ENCODE peak calls at places on chromosomes 7 and 10, in five cellular contexts. One of them, this sample, is unnamed.
A peak's percentile ranks its signal among the peaks of the same experiment; 100 is the strongest.

GRCh38 chr10:70985824-70986336 is 97.5 kb upstream of the PCBD1 start:
- DNase-seq in prostate gland: peak; percentile 17
- DNase-seq in AG20443: no peak
- DNase-seq in ureter: peak; percentile 74
- DNase-seq in heart left ventricle: peak; percentile 19
- DNase-seq in this sample: no peak

GRCh38 chr7:138871065-138871464 is 73.1 kb upstream of the ATP6V0A4 start:
- DNase-seq in prostate gland: no peak
- DNase-seq in AG20443: no peak
- DNase-seq in ureter: no peak
- DNase-seq in heart left ventricle: no peak
- DNase-seq in this sample: no peak

GRCh38 chr10:91756286-91756685 is 41.9 kb upstream of the TNKS2 start:
- DNase-seq in prostate gland: no peak
- DNase-seq in AG20443: no peak
- DNase-seq in ureter: no peak
- DNase-seq in heart left ventricle: no peak
- DNase-seq in this sample: no peak

GRCh38 chr10:77416327-77417135 is 221.1 kb downstream of the KCNMA1 start:
- DNase-seq in prostate gland: no peak
- DNase-seq in AG20443: peak; percentile 91
- DNase-seq in ureter: no peak
- DNase-seq in heart left ventricle: no peak
- DNase-seq in this sample: no peak

GRCh38 chr10:108358912-108359311 is 1194.4 kb upstream of the SORCS1 start:
- DNase-seq in prostate gland: no peak
- DNase-seq in AG20443: peak; percentile 85
- DNase-seq in ureter: no peak
- DNase-seq in heart left ventricle: no peak
- DNase-seq in this sample: no peak

GRCh38 chr7:151071032-151071866 is 9.4 kb downstream of the FASTK start:
- DNase-seq in prostate gland: no peak
- DNase-seq in AG20443: no peak
- DNase-seq in ureter: no peak
- DNase-seq in heart left ventricle: no peak
- DNase-seq in this sample: no peak

GRCh38 chr7:4882169-4882741 is 1.3 kb downstream of the RADIL start:
- DNase-seq in prostate gland: peak; percentile 13
- DNase-seq in AG20443: peak; percentile 88
- DNase-seq in ureter: peak; percentile 64
- DNase-seq in heart left ventricle: peak; percentile 75
- DNase-seq in this sample: peak; percentile 33

GRCh38 chr10:30928742-30929141 is 102.9 kb downstream of the ZNF438 start:
- DNase-seq in prostate gland: no peak
- DNase-seq in AG20443: no peak
- DNase-seq in ureter: no peak
- DNase-seq in heart left ventricle: no peak
- DNase-seq in this sample: no peak

GRCh38 chr7:80218723-80219122 is 84.1 kb downstream of the GNAI1 start:
- DNase-seq in prostate gland: no peak
- DNase-seq in AG20443: peak; percentile 32
- DNase-seq in ureter: no peak
- DNase-seq in heart left ventricle: no peak
- DNase-seq in this sample: no peak

GRCh38 chr7:76165973-76166403 is 35.7 kb upstream of the SRRM3 start:
- DNase-seq in prostate gland: no peak
- DNase-seq in AG20443: no peak
- DNase-seq in ureter: peak; percentile 29
- DNase-seq in heart left ventricle: no peak
- DNase-seq in this sample: no peak

GRCh38 chr7:69429817-69430501 is 168.3 kb upstream of the AUTS2 start:
- DNase-seq in prostate gland: no peak
- DNase-seq in AG20443: peak; percentile 82
- DNase-seq in ureter: peak; percentile 78
- DNase-seq in heart left ventricle: peak; percentile 62
- DNase-seq in this sample: peak; percentile 59

GRCh38 chr10:119687192-119688032 is 36.2 kb downstream of the BAG3 start:
- DNase-seq in prostate gland: no peak
- DNase-seq in AG20443: no peak
- DNase-seq in ureter: no peak
- DNase-seq in heart left ventricle: no peak
- DNase-seq in this sample: no peak

GRCh38 chr7:19930851-19931250 is 157.4 kb upstream of the TMEM196 start:
- DNase-seq in prostate gland: no peak
- DNase-seq in AG20443: no peak
- DNase-seq in ureter: no peak
- DNase-seq in heart left ventricle: no peak
- DNase-seq in this sample: no peak

GRCh38 chr10:108409316-108409715 is 1244.8 kb upstream of the SORCS1 start:
- DNase-seq in prostate gland: no peak
- DNase-seq in AG20443: no peak
- DNase-seq in ureter: no peak
- DNase-seq in heart left ventricle: no peak
- DNase-seq in this sample: no peak